ENCODE peak calls at places on chromosomes 7 and 10, in six cellular contexts. R is fibroblast of mammary gland, O is endothelial cell, Q is bronchial epithelial cell, P is prostate gland, I is left ventricle myocardium inferior. A is an unnamed sample.

GRCh38 chr7:138951953-138952352 is 29.2 kb downstream of the KIAA1549 start:
- DNase-seq in O (no peak), P (no peak), R (no peak), Q (no peak), I (no peak), A (no peak)

GRCh38 chr7:127799535-127800305 is 147.7 kb downstream of the SND1 start:
- DNase-seq in R (no peak), Q (no peak), P (no peak), O (no peak), I (no peak), A (no peak)

GRCh38 chr7:93178213-93178612 is 30.0 kb upstream of the SAMD9L start:
- DNase-seq in O (no peak), Q (peak; percentile 42), I (no peak), R (peak; percentile 24), P (no peak), A (no peak)

GRCh38 chr10:60733826-60734225 is 44.5 kb upstream of the CDK1 start:
- DNase-seq in O (no peak), P (no peak), Q (no peak), I (no peak), R (no peak), A (no peak)

GRCh38 chr10:89888647-89889046 is 187.3 kb downstream of the KIF20B start:
- DNase-seq in I (no peak), P (no peak), Q (no peak), R (no peak), O (no peak), A (no peak)

GRCh38 chr10:29470843-29471482 is 163.8 kb downstream of the SVIL start:
- DNase-seq in I (no peak), Q (no peak), O (no peak), R (no peak), P (no peak), A (no peak)

GRCh38 chr10:133309720-133310398 is 1.1 kb downstream of the ZNF511 start:
- DNase-seq in I (peak; percentile 33), O (no peak), R (no peak), P (peak; percentile 36), Q (no peak), A (no peak)

GRCh38 chr7:6273917-6274630 is 1.6 kb upstream of the CYTH3 start:
- DNase-seq in R (no peak), I (no peak), O (no peak), Q (no peak), P (no peak), A (no peak)

GRCh38 chr10:97842658-97843295 is 6.9 kb upstream of the GOLGA7B start:
- DNase-seq in R (no peak), P (no peak), I (no peak), O (no peak), Q (no peak), A (no peak)

GRCh38 chr7:12637819-12638592 is 49.4 kb upstream of the ARL4A start:
- DNase-seq in Q (no peak), O (no peak), R (peak; percentile 11), I (no peak), P (no peak), A (no peak)

GRCh38 chr10:101016814-101017213 is 14.1 kb downstream of the PDZD7 start:
- DNase-seq in I (no peak), R (no peak), O (no peak), P (no peak), Q (no peak), A (no peak)

GRCh38 chr7:47815867-47816266 is 132.4 kb downstream of the PKD1L1 start:
- DNase-seq in P (no peak), O (no peak), R (no peak), Q (no peak), I (no peak), A (no peak)

GRCh38 chr7:107581387-107582013 is 1.5 kb downstream of the BCAP29 start:
- DNase-seq in R (no peak), O (no peak), Q (peak; percentile 10), P (no peak), I (no peak), A (no peak)

GRCh38 chr7:2876031-2876862 is 32.1 kb upstream of the GNA12 start:
- DNase-seq in P (no peak), O (no peak), R (peak; percentile 87), I (no peak), Q (peak; percentile 64), A (no peak)

GRCh38 chr7:139682136-139683013 is 95.4 kb downstream of the HIPK2 start:
- DNase-seq in P (no peak), I (no peak), Q (peak; percentile 97), R (peak; percentile 96), O (no peak), A (no peak)

GRCh38 chr10:22148956-22149355 is 68.9 kb downstream of the EBLN1 start:
- DNase-seq in I (no peak), R (peak; percentile 33), Q (peak; percentile 60), P (no peak), O (no peak), A (no peak)

GRCh38 chr10:84820121-84820520 is 491.7 kb downstream of the CCSER2 start:
- DNase-seq in O (no peak), I (no peak), Q (peak; percentile 20), P (no peak), R (no peak), A (no peak)
- TF ChIP-seq CTCF in O (no peak), I (no peak), Q (peak; percentile 29), P (no peak), R (no peak), A (peak; percentile 55)

GRCh38 chr10:48744587-48744986 is 59.9 kb downstream of the WDFY4 start:
- DNase-seq in P (no peak), O (no peak), I (no peak), R (no peak), Q (no peak), A (no peak)

GRCh38 chr10:48749254-48749787 is 64.6 kb downstream of the WDFY4 start:
- DNase-seq in O (no peak), R (no peak), P (no peak), Q (no peak), I (no peak), A (no peak)

GRCh38 chr10:48748573-48748972 is 63.9 kb downstream of the WDFY4 start:
- DNase-seq in O (no peak), R (no peak), Q (no peak), I (no peak), P (no peak), A (no peak)

GRCh38 chr10:48742891-48743845 is 58.5 kb downstream of the WDFY4 start:
- DNase-seq in R (no peak), P (no peak), I (no peak), Q (no peak), O (no peak), A (no peak)

DNA sequence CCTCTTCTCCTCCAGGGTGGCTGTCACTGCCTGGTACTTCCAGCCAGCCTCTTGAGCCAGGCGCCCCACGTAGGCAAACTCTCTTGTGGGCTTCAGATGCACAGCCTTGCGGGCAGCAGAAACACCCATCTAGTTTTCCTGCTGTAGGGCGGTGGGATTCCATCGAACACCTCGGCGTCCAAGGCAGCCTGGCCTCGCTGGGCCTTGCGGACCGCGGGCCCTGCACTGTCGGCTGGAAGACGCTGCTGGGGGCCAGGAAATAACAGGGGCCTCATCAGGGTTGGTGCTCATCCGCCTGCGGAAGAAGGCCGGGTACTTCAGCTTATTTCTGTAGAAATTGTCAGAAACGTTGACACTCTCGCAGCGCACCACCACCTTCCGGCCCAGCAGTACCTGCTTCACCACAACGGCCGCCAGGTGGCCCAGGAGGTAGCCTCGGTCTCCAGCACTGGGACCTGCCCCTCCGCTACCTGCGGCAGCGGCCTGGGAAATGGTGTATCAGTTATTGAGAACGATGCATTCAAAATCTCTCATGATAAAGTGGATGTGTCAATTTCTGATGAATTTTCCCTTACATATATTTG is 61.1 kb downstream of the WDFY4 start:
- DNase-seq in P (no peak), Q (no peak), O (peak; percentile 17), R (no peak), I (no peak), A (no peak)
- TF ChIP-seq CTCF in P (no peak), Q (peak; percentile 25), O (peak; percentile 33), R (no peak), I (no peak), A (no peak)

DNA sequence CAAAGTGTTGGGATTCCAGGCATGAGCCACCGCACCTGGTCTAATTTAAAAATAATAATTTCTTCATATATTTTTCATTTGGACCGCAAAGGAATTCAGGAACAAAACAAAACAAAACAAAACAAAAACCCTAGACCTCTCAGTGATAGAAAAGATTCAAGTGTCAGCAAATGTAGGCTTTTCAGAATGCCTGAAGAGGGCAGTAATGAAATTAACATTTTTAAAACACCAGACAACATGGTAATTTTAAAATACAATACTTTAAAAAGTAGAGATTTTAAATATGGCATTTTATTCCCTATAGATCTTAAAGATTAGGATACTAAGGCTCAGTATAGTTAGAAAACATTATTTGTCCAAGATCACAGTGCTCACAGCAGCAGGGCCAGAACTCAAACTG is 36.6 kb downstream of the DNMBP start:
- DNase-seq in P (no peak), R (no peak), Q (no peak), O (no peak), I (no peak), A (no peak)
- TF ChIP-seq CTCF in P (no peak), R (peak; percentile 36), Q (peak; percentile 3), O (no peak), I (peak; percentile 35), A (peak; percentile 12)

GRCh38 chr10:99914236-99914635 is 95.5 kb downstream of the DNMBP start:
- DNase-seq in R (no peak), Q (no peak), O (no peak), P (no peak), I (no peak), A (no peak)
- TF ChIP-seq CTCF in R (no peak), Q (no peak), O (no peak), P (no peak), I (no peak), A (no peak)

GRCh38 chr10:111762114-111762513 is 421.5 kb downstream of the GPAM start:
- DNase-seq in I (no peak), O (no peak), Q (no peak), P (no peak), R (peak; percentile 8), A (no peak)
- TF ChIP-seq CTCF in I (no peak), O (no peak), Q (no peak), P (no peak), R (no peak), A (no peak)

DNA sequence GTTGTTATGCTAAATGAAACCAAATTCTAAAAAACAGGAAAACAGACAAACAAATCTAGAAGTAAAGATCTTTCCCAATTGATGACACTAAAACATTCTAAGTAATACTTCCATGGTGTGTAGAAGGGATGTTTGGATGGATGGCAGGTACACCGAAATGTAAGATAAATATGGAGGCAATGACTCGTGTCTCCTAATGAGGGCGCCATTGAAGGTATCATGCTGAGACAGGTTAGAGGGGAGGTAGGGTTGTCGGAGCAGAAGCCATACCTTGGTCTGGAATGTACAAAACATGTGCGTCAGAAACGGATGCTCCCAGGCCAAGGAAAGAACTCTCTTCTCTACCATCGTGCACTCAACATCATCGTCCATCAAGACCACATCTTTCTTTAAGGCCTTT is 101.4 kb downstream of the PRKCQ start:
- DNase-seq in O (no peak), R (no peak), P (no peak), I (no peak), Q (no peak), A (no peak)
- TF ChIP-seq CTCF in O (no peak), R (no peak), P (no peak), I (no peak), Q (no peak), A (peak; percentile 44)

A was measured in DND-41.